ENCODE peak calls at places on chromosomes 12 and 14, in nine cellular contexts. One of them, this sample, is unnamed.
A peak's percentile ranks its signal among the peaks of the same experiment; 100 is the strongest.

GRCh38 chr14:60512952-60513554 is 4.1 kb downstream of the SIX6 start:
- DNase-seq in HuH-7.5: no peak
- DNase-seq in ACHN: no peak
- DNase-seq in posterior cingulate gyrus: no peak
- DNase-seq in brain microvascular endothelial cell: no peak
- DNase-seq in AG09309: no peak
- DNase-seq in T-helper 1 cell: no peak
- DNase-seq in NCI-H524: no peak
- DNase-seq in stimulated activated CD8-positive, alpha-beta memory T cell treated with anti-CD3 and anti-CD28 coated beads, Interleukin-15, amount 100 ng/mL, for 24 hours: no peak
- DNase-seq in this sample: no peak

GRCh38 chr12:132099739-132100138 is 44.4 kb downstream of the DDX51 start:
- DNase-seq in ACHN: no peak
- DNase-seq in HuH-7.5: no peak
- DNase-seq in posterior cingulate gyrus: no peak
- DNase-seq in T-helper 1 cell: no peak
- DNase-seq in brain microvascular endothelial cell: no peak
- DNase-seq in AG09309: no peak
- DNase-seq in stimulated activated CD8-positive, alpha-beta memory T cell treated with anti-CD3 and anti-CD28 coated beads, Interleukin-15, amount 100 ng/mL, for 24 hours: no peak
- DNase-seq in NCI-H524: no peak
- DNase-seq in this sample: no peak

GRCh38 chr12:65510584-65511050 is 232.1 kb downstream of the MSRB3 start:
- DNase-seq in HuH-7.5: peak; percentile 24
- DNase-seq in NCI-H524: no peak
- DNase-seq in AG09309: no peak
- DNase-seq in T-helper 1 cell: no peak
- DNase-seq in posterior cingulate gyrus: peak; percentile 40
- DNase-seq in stimulated activated CD8-positive, alpha-beta memory T cell treated with anti-CD3 and anti-CD28 coated beads, Interleukin-15, amount 100 ng/mL, for 24 hours: no peak
- DNase-seq in brain microvascular endothelial cell: no peak
- DNase-seq in ACHN: no peak
- DNase-seq in this sample: peak; percentile 8

GRCh38 chr12:106417926-106418910 is 60.7 kb downstream of the POLR3B start:
- DNase-seq in AG09309: peak; percentile 38
- DNase-seq in brain microvascular endothelial cell: peak; percentile 35
- DNase-seq in posterior cingulate gyrus: no peak
- DNase-seq in T-helper 1 cell: no peak
- DNase-seq in stimulated activated CD8-positive, alpha-beta memory T cell treated with anti-CD3 and anti-CD28 coated beads, Interleukin-15, amount 100 ng/mL, for 24 hours: no peak
- DNase-seq in ACHN: peak; percentile 91
- DNase-seq in HuH-7.5: no peak
- DNase-seq in NCI-H524: no peak
- DNase-seq in this sample: no peak

GRCh38 chr14:105026033-105026785 is 5.3 kb upstream of the CDCA4 start:
- DNase-seq in HuH-7.5: no peak
- DNase-seq in posterior cingulate gyrus: no peak
- DNase-seq in ACHN: no peak
- DNase-seq in NCI-H524: no peak
- DNase-seq in stimulated activated CD8-positive, alpha-beta memory T cell treated with anti-CD3 and anti-CD28 coated beads, Interleukin-15, amount 100 ng/mL, for 24 hours: no peak
- DNase-seq in AG09309: no peak
- DNase-seq in T-helper 1 cell: no peak
- DNase-seq in brain microvascular endothelial cell: peak; percentile 77
- DNase-seq in this sample: no peak

GRCh38 chr12:13204428-13204827 is 7.9 kb downstream of the EMP1 start:
- DNase-seq in AG09309: no peak
- DNase-seq in stimulated activated CD8-positive, alpha-beta memory T cell treated with anti-CD3 and anti-CD28 coated beads, Interleukin-15, amount 100 ng/mL, for 24 hours: no peak
- DNase-seq in brain microvascular endothelial cell: peak; percentile 64
- DNase-seq in posterior cingulate gyrus: no peak
- DNase-seq in HuH-7.5: no peak
- DNase-seq in T-helper 1 cell: no peak
- DNase-seq in NCI-H524: no peak
- DNase-seq in ACHN: no peak
- DNase-seq in this sample: no peak

GRCh38 chr12:108605000-108605689 is 7.3 kb upstream of the TMEM119 start:
- DNase-seq in T-helper 1 cell: no peak
- DNase-seq in AG09309: no peak
- DNase-seq in brain microvascular endothelial cell: no peak
- DNase-seq in NCI-H524: no peak
- DNase-seq in stimulated activated CD8-positive, alpha-beta memory T cell treated with anti-CD3 and anti-CD28 coated beads, Interleukin-15, amount 100 ng/mL, for 24 hours: no peak
- DNase-seq in posterior cingulate gyrus: no peak
- DNase-seq in HuH-7.5: no peak
- DNase-seq in ACHN: peak; percentile 90
- DNase-seq in this sample: no peak

GRCh38 chr14:103033744-103034143 is 23.6 kb downstream of the CDC42BPB start:
- DNase-seq in T-helper 1 cell: no peak
- DNase-seq in HuH-7.5: no peak
- DNase-seq in NCI-H524: no peak
- DNase-seq in brain microvascular endothelial cell: no peak
- DNase-seq in ACHN: no peak
- DNase-seq in posterior cingulate gyrus: no peak
- DNase-seq in stimulated activated CD8-positive, alpha-beta memory T cell treated with anti-CD3 and anti-CD28 coated beads, Interleukin-15, amount 100 ng/mL, for 24 hours: no peak
- DNase-seq in AG09309: peak; percentile 31
- DNase-seq in this sample: no peak